ENCODE peak calls at places on chromosomes 13 and 19, in nine cellular contexts. U is uterus, T is tibial nerve, F is A549, Y is Peyer's patch, E is right lobe of liver, P is sigmoid colon, B is stomach, L is HCT116. R is an unnamed sample.
A peak's percentile ranks its signal among the peaks of the same experiment; 100 is the strongest.

GRCh38 chr19:10115392-10116084 is 4.0 kb downstream of the P2RY11 start:
- DNase-seq in P (no peak), E (no peak), L (no peak), Y (no peak), F (no peak), B (no peak), U (no peak), T (no peak), R (no peak)

GRCh38 chr19:10417598-10418280 is 2.6 kb upstream of the PDE4A start:
- DNase-seq in U (no peak), T (no peak), B (no peak), P (no peak), L (no peak), E (no peak), Y (no peak), F (no peak), R (no peak)

GRCh38 chr13:112042496-112042895 is 24.5 kb upstream of the SOX1 start:
- DNase-seq in Y (no peak), L (no peak), B (no peak), P (no peak), T (no peak), E (no peak), F (no peak), U (no peak), R (no peak)

GRCh38 chr19:52188822-52189744 is 769 bp upstream of the PPP2R1A start:
- DNase-seq in B (no peak), L (no peak), U (no peak), Y (no peak), T (no peak), F (peak; percentile 11), E (peak; percentile 78), P (peak; percentile 93), R (no peak)

GRCh38 chr19:14703833-14704232 is 14.0 kb downstream of the ZNF333 start:
- DNase-seq in L (no peak), F (no peak), T (no peak), Y (no peak), U (no peak), P (no peak), B (no peak), E (no peak), R (no peak)

GRCh38 chr13:90105881-90106496 is 1241.5 kb upstream of the MIR17HG start:
- DNase-seq in F (no peak), U (no peak), B (no peak), Y (no peak), E (no peak), P (no peak), T (no peak), L (no peak), R (no peak)

GRCh38 chr19:31955061-31955460 is 390.3 kb upstream of the ZNF507 start:
- DNase-seq in E (no peak), F (no peak), T (no peak), P (no peak), U (no peak), L (no peak), Y (no peak), B (peak; percentile 3), R (no peak)

GRCh38 chr13:32267836-32268439 is 47.2 kb downstream of the ZAR1L start:
- DNase-seq in U (no peak), L (peak; percentile 51), E (no peak), P (no peak), Y (peak; percentile 71), B (peak; percentile 57), F (no peak), T (no peak), R (no peak)

GRCh38 chr19:38044267-38045111 is 137.5 kb downstream of the SIPA1L3 start:
- DNase-seq in B (no peak), T (no peak), P (no peak), F (peak; percentile 42), L (no peak), E (no peak), Y (no peak), U (no peak), R (no peak)

GRCh38 chr13:79770056-79770455 is 289.1 kb downstream of the NDFIP2 start:
- DNase-seq in F (no peak), L (no peak), P (no peak), U (no peak), E (no peak), T (no peak), Y (no peak), B (no peak), R (no peak)

GRCh38 chr13:99992376-99992775 is 10.8 kb downstream of the ZIC2 start:
- DNase-seq in E (no peak), F (no peak), T (no peak), Y (no peak), B (no peak), U (no peak), L (no peak), P (no peak), R (no peak)

GRCh38 chr19:3670258-3670795 is 29.9 kb downstream of the PIP5K1C start:
- DNase-seq in Y (peak; percentile 71), F (peak; percentile 77), T (peak; percentile 81), B (peak; percentile 31), P (peak; percentile 98), U (peak; percentile 91), L (no peak), E (no peak), R (peak; percentile 55)

GRCh38 chr19:49775742-49776370 is 9.1 kb downstream of the AP2A1 start:
- DNase-seq in E (no peak), U (no peak), T (no peak), L (no peak), B (no peak), Y (no peak), P (no peak), F (no peak), R (no peak)

GRCh38 chr19:27733551-27734266 is 1479.2 kb downstream of the UQCRFS1 start:
- DNase-seq in U (no peak), B (no peak), Y (no peak), L (no peak), F (no peak), P (no peak), E (no peak), T (no peak), R (no peak)

GRCh38 chr13:70339738-70340137 is 231.5 kb upstream of the KLHL1 start:
- DNase-seq in T (no peak), U (no peak), E (no peak), F (peak; percentile 32), B (peak; percentile 28), L (peak; percentile 6), Y (no peak), P (no peak), R (no peak)

GRCh38 chr13:41456768-41457588 is at the start of gene RGCC:
- DNase-seq in P (peak; percentile 82), B (peak; percentile 79), T (peak; percentile 64), U (peak; percentile 68), F (peak; percentile 40), L (peak; percentile 10), Y (peak; percentile 90), E (peak; percentile 88), R (peak; percentile 17)

GRCh38 chr19:48548253-48548911 is 3.6 kb upstream of the SULT2B1 start:
- DNase-seq in P (no peak), Y (no peak), L (no peak), U (no peak), F (no peak), E (no peak), B (no peak), T (no peak), R (no peak)

GRCh38 chr13:24208314-24208713 is 47.8 kb downstream of the SPATA13 start:
- DNase-seq in P (no peak), U (no peak), Y (no peak), F (peak; percentile 46), B (no peak), T (no peak), E (no peak), L (peak; percentile 28), R (no peak)

GRCh38 chr19:1955171-1956142 is 14.5 kb downstream of the CSNK1G2 start:
- DNase-seq in P (no peak), E (no peak), L (no peak), U (no peak), Y (no peak), F (no peak), T (no peak), B (no peak), R (no peak)
- TF ChIP-seq POLR2A in P (no peak), E (no peak), L (no peak), U (no peak), Y (no peak), F (no peak), T (no peak), B (no peak), R (no peak)

GRCh38 chr19:35011737-35012682 is 11.9 kb downstream of the GRAMD1A start:
- DNase-seq in T (no peak), Y (no peak), U (no peak), E (no peak), B (no peak), P (peak; percentile 59), L (no peak), F (no peak), R (no peak)
- H3K27ac ChIP-seq in T (no peak overlapping the region), Y (peak overlapping the region; percentile 9), U (no peak overlapping the region), E (no peak overlapping the region), B (peak overlapping the region; percentile 43), P (peak overlapping the region; percentile 35), L (no peak overlapping the region), F (peak overlapping the region; percentile 2), R (peak overlapping the region; percentile 36)

GRCh38 chr13:44331912-44332840 is 41.4 kb upstream of the SERP2 start:
- DNase-seq in F (no peak), B (no peak), P (peak; percentile 95), E (peak; percentile 17), L (no peak), U (peak; percentile 88), T (no peak), Y (peak; percentile 58), R (peak; percentile 42)
- H3K4me3 ChIP-seq in F (no peak overlapping the region), B (no peak overlapping the region), P (peak overlapping the region; percentile 7), E (no peak overlapping the region), L (no peak overlapping the region), U (no peak overlapping the region), T (no peak overlapping the region), Y (no peak overlapping the region), R (no peak overlapping the region)

GRCh38 chr13:46168818-46169217 is 13.2 kb downstream of the LCP1 start:
- DNase-seq in P (no peak), F (no peak), Y (no peak), E (no peak), U (no peak), T (no peak), L (no peak), B (no peak), R (no peak)

GRCh38 chr13:46170687-46171086 is 11.3 kb downstream of the LCP1 start:
- DNase-seq in P (no peak), Y (no peak), F (no peak), U (no peak), E (no peak), B (no peak), T (no peak), L (no peak), R (no peak)

GRCh38 chr13:46171223-46171622 is 10.8 kb downstream of the LCP1 start:
- DNase-seq in P (no peak), T (no peak), U (no peak), B (no peak), Y (no peak), L (no peak), F (no peak), E (no peak), R (no peak)

GRCh38 chr13:46171739-46172138 is 10.2 kb downstream of the LCP1 start:
- DNase-seq in U (no peak), F (no peak), P (no peak), L (no peak), E (no peak), Y (no peak), B (no peak), T (no peak), R (no peak)

DNA sequence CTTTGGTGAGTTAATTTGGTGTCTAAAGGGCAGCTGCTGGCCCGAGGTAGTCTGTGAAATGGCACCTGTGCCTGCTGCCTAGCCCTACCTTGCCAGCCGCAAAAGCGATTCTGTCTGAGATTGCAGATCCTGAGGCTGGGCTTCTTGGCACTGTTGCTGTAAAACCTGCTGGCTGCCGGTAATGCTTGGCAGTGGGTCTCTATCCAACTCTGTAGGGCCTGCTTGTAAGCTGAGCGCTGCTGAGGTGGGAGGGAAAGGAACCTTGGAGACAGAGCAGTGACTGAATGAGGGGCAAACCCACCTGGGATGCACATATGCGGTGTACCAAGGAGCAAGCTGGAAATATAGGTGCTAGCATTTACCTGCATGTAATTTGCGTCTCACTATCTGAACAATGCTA is 11.7 kb downstream of the LCP1 start:
- DNase-seq in E (no peak), L (no peak), B (peak; percentile 44), Y (no peak), T (no peak), F (no peak), P (no peak), U (no peak), R (no peak)
- TF ChIP-seq POLR2A in E (no peak), L (no peak), B (no peak), Y (no peak), T (no peak), F (no peak), P (no peak), U (no peak), R (no peak)

R was measured in gastrocnemius medialis.